ENCODE peak calls at places on chromosomes 12 and 14, in nine cellular contexts. P, I, T, W, G, Y, S, H and B are unnamed samples.

GRCh38 chr14:90522585-90523191 is 125.9 kb downstream of the CALM1 start:
- DNase-seq in P (peak; percentile 74), W (peak; percentile 67), G (peak; percentile 46), S (no peak), T (no peak), H (peak; percentile 62), I (peak; percentile 58), Y (no peak), B (no peak)

GRCh38 chr14:68514611-68515194 is 278.2 kb downstream of the ZFP36L1 start:
- DNase-seq in S (no peak), T (no peak), G (no peak), W (no peak), P (no peak), I (no peak), Y (no peak), H (no peak), B (no peak)

GRCh38 chr14:41449057-41449456 is 157.6 kb upstream of the LRFN5 start:
- DNase-seq in W (no peak), P (no peak), I (peak; percentile 8), Y (no peak), S (no peak), T (no peak), H (no peak), G (no peak), B (no peak)

GRCh38 chr12:122064780-122065588 is 13.6 kb upstream of the MLXIP start:
- DNase-seq in T (no peak), G (no peak), P (peak; percentile 76), S (no peak), I (peak; percentile 86), W (no peak), H (no peak), Y (no peak), B (peak; percentile 76)

GRCh38 chr12:93749515-93749914 is 72.3 kb downstream of the CRADD start:
- DNase-seq in S (no peak), H (no peak), G (no peak), Y (no peak), P (no peak), I (no peak), W (no peak), T (no peak), B (no peak)

GRCh38 chr12:57475271-57476161 is 4.2 kb downstream of the ARHGAP9 start:
- DNase-seq in Y (no peak), S (no peak), P (no peak), H (peak; percentile 59), W (no peak), G (no peak), T (no peak), I (no peak), B (no peak)

GRCh38 chr12:1928439-1929121 is 10.1 kb upstream of the CACNA2D4 start:
- DNase-seq in G (no peak), P (no peak), W (no peak), I (no peak), Y (no peak), S (no peak), H (peak; percentile 29), T (no peak), B (no peak)

GRCh38 chr12:105076098-105076497 is 8.2 kb downstream of the ALDH1L2 start:
- DNase-seq in G (no peak), I (peak; percentile 47), T (no peak), Y (no peak), W (no peak), S (peak; percentile 64), P (no peak), H (no peak), B (peak; percentile 63)

GRCh38 chr12:124165695-124166094 is 129.2 kb upstream of the RFLNA start:
- DNase-seq in T (no peak), G (no peak), S (no peak), Y (no peak), H (no peak), P (no peak), I (no peak), W (no peak), B (no peak)

GRCh38 chr14:81565441-81566290 is 32.0 kb upstream of the SEL1L start:
- DNase-seq in H (no peak), G (no peak), I (peak; percentile 20), P (no peak), T (no peak), W (no peak), Y (peak; percentile 21), S (no peak), B (peak; percentile 3)

GRCh38 chr12:59724011-59724703 is 128.3 kb downstream of the SLC16A7 start:
- DNase-seq in P (no peak), W (no peak), T (no peak), H (no peak), Y (no peak), G (no peak), I (no peak), S (no peak), B (no peak)

GRCh38 chr14:78863143-78863542 is 693.0 kb downstream of the NRXN3 start:
- DNase-seq in I (peak; percentile 48), S (no peak), T (no peak), P (no peak), H (no peak), G (no peak), W (no peak), Y (no peak), B (peak; percentile 0)

GRCh38 chr14:99415496-99416281 is 65.0 kb downstream of the SETD3 start:
- DNase-seq in G (peak; percentile 23), S (peak; percentile 68), I (peak; percentile 89), P (no peak), T (no peak), Y (peak; percentile 73), W (no peak), H (no peak), B (peak; percentile 85)

GRCh38 chr12:10293151-10293550 is 14.5 kb upstream of the KLRD1 start:
- DNase-seq in S (no peak), W (no peak), H (no peak), Y (no peak), T (no peak), G (no peak), P (no peak), I (no peak), B (no peak)

GRCh38 chr12:10293570-10294227 is 14.0 kb upstream of the KLRD1 start:
- DNase-seq in P (no peak), G (no peak), I (no peak), W (no peak), T (no peak), H (no peak), S (no peak), Y (no peak), B (no peak)

GRCh38 chr12:10288989-10289388 is 18.7 kb upstream of the KLRD1 start:
- DNase-seq in H (no peak), I (no peak), T (no peak), Y (no peak), P (no peak), S (no peak), W (no peak), G (no peak), B (no peak)

GRCh38 chr12:10285919-10286318 is 21.8 kb upstream of the KLRD1 start:
- DNase-seq in G (no peak), W (no peak), H (no peak), T (no peak), S (no peak), I (no peak), Y (no peak), P (no peak), B (no peak)

GRCh38 chr12:10291030-10291429 is 16.6 kb upstream of the KLRD1 start:
- DNase-seq in G (no peak), T (no peak), H (no peak), W (no peak), S (no peak), Y (no peak), P (no peak), I (no peak), B (no peak)
- TF ChIP-seq CTCF in G (no peak), T (no peak), H (no peak), W (no peak), S (no peak), Y (no peak), P (no peak), I (no peak), B (no peak)

DNA sequence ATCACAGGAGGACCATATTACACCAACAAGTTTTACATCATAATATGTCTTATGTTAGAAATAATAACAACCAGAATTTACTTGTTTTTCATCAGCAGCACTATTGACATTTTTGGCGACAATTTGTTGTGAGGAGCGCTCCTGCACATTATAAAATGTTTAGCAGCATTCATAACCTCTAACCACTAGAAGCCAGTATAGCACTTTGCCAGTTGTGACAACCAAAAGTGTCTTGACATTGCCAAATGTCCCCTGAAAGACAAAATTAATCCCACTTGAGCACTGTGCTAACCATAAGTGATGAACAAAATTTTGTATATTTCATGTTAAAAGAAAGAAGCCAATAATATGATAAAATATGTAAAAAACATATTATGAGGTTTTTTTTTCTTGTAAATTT is 356.9 kb upstream of the LMO3 start:
- DNase-seq in H (no peak), I (no peak), Y (no peak), T (no peak), G (no peak), S (no peak), W (no peak), P (no peak), B (no peak)
- TF ChIP-seq CTCF in H (no peak), I (no peak), Y (peak; percentile 12), T (no peak), G (no peak), S (no peak), W (no peak), P (no peak), B (no peak)

DNA sequence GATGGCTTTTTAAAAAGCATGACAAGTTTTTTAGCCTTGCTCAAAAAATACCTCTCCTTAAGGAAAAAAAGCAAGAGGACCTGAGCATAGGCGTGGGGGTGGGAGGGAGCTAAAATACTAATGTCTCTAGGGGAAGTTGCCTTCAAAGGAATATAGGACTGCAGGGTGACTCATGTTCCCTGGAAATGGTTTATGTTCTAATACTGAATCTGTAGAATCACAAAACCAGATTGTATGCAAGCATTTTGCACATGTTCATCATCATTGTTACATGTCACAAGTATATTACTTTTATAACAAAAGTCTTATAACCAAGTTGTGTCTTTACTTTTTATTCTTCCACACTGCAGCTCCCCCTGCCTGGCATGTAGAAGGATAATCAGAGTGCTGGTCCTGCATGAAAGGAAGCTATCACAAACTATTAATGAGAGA is 36.6 kb downstream of the GPR135 start:
- DNase-seq in T (no peak), G (no peak), H (no peak), Y (no peak), P (no peak), W (no peak), S (no peak), I (peak; percentile 80), B (peak; percentile 42)
- TF ChIP-seq CTCF in T (no peak), G (no peak), H (no peak), Y (no peak), P (peak; percentile 21), W (no peak), S (peak; percentile 43), I (peak; percentile 49), B (peak; percentile 70)

GRCh38 chr14:95765016-95765415 is 51.1 kb upstream of the TCL1A start:
- DNase-seq in S (no peak), I (no peak), G (no peak), P (no peak), H (no peak), W (no peak), T (no peak), Y (no peak), B (no peak)
- TF ChIP-seq CTCF in S (no peak), I (no peak), G (no peak), P (no peak), H (no peak), W (no peak), T (no peak), Y (no peak), B (no peak)

GRCh38 chr12:27509032-27509431 is 15.0 kb upstream of the PPFIBP1 start:
- DNase-seq in W (no peak), G (no peak), S (no peak), P (no peak), T (no peak), Y (no peak), H (no peak), I (no peak), B (no peak)
- TF ChIP-seq CTCF in W (no peak), G (no peak), S (no peak), P (no peak), T (no peak), Y (no peak), H (no peak), I (no peak), B (no peak)